ENCODE peak calls at places on chromosomes 11 and 22, in six cellular contexts. Y is stomach, P is Peyer's patch, L is A549, Q is brain microvascular endothelial cell, A is heart right ventricle. I is an unnamed sample.

GRCh38 chr11:73757598-73757997 is 3.3 kb downstream of the RAB6A start:
- DNase-seq in Y (no peak), P (no peak), Q (no peak), A (no peak), L (no peak), I (no peak)

GRCh38 chr22:21898354-21898896 is 31.0 kb upstream of the MAPK1 start:
- DNase-seq in Q (no peak), Y (no peak), P (no peak), L (no peak), A (no peak), I (no peak)

GRCh38 chr11:11263238-11264030 is 89.6 kb downstream of the CSNK2A3 start:
- DNase-seq in Y (no peak), L (no peak), Q (peak; percentile 4), P (no peak), A (no peak), I (no peak)

GRCh38 chr11:115238802-115239201 is 265.4 kb downstream of the CADM1 start:
- DNase-seq in Q (no peak), P (no peak), L (no peak), Y (no peak), A (no peak), I (no peak)

GRCh38 chr11:65159005-65159404 is 11.0 kb upstream of the SPDYC start:
- DNase-seq in L (no peak), Y (no peak), A (no peak), Q (no peak), P (no peak), I (no peak)

GRCh38 chr11:12546122-12546521 is 128.1 kb upstream of the TEAD1 start:
- DNase-seq in Q (no peak), Y (no peak), A (no peak), P (no peak), L (no peak), I (no peak)

GRCh38 chr11:69049490-69049867 is 747 bp downstream of the TPCN2 start:
- DNase-seq in P (no peak), Q (no peak), Y (no peak), A (no peak), L (no peak), I (no peak)

GRCh38 chr11:70541176-70541575 is 142.8 kb downstream of the CTTN start:
- DNase-seq in Y (no peak), L (no peak), P (no peak), Q (no peak), A (no peak), I (no peak)

GRCh38 chr22:35450824-35451541 is 51.0 kb downstream of the MCM5 start:
- DNase-seq in Y (no peak), A (no peak), P (no peak), Q (no peak), L (no peak), I (no peak)

GRCh38 chr11:26073646-26074045 is 258.3 kb upstream of the ANO3 start:
- DNase-seq in P (no peak), Q (no peak), Y (no peak), L (no peak), A (no peak), I (no peak)

GRCh38 chr22:37797874-37798500 is 9.7 kb upstream of the GCAT start:
- DNase-seq in L (no peak), Q (no peak), Y (no peak), A (no peak), P (no peak), I (no peak)

GRCh38 chr11:20029193-20029592 is 131.1 kb downstream of the DBX1 start:
- DNase-seq in Q (no peak), A (no peak), L (no peak), P (no peak), Y (no peak), I (no peak)

GRCh38 chr11:32090774-32091370 is at the start of gene RCN1:
- DNase-seq in L (peak; percentile 66), A (peak; percentile 74), P (peak; percentile 55), Y (peak; percentile 46), Q (peak; percentile 61), I (peak; percentile 84)

GRCh38 chr11:33040862-33041453 is 1.6 kb downstream of the TCP11L1 start:
- DNase-seq in Y (no peak), A (no peak), P (no peak), L (no peak), Q (no peak), I (no peak)

GRCh38 chr11:70771099-70771885 is 373.0 kb downstream of the CTTN start:
- DNase-seq in L (no peak), Y (no peak), Q (no peak), P (no peak), A (no peak), I (no peak)

GRCh38 chr11:72475359-72475758 is 41.0 kb upstream of the CLPB start:
- DNase-seq in A (no peak), P (no peak), Y (no peak), L (no peak), Q (no peak), I (no peak)

GRCh38 chr11:92837595-92837994 is 131.9 kb upstream of the MTNR1B start:
- DNase-seq in P (no peak), L (no peak), A (no peak), Q (no peak), Y (no peak), I (no peak)

GRCh38 chr11:1233351-1234053 is 10.6 kb downstream of the MUC5B start:
- DNase-seq in Q (no peak), Y (no peak), L (no peak), P (no peak), A (peak; percentile 6), I (no peak)
- TF ChIP-seq CTCF in Q (peak; percentile 32), Y (no peak), L (peak; percentile 43), P (peak; percentile 23), A (no peak), I (no peak)

GRCh38 chr11:66743271-66743968 is 14.4 kb upstream of the SPTBN2 start:
- DNase-seq in A (no peak), Q (no peak), P (peak; percentile 84), Y (peak; percentile 73), L (peak; percentile 87), I (no peak)
- H3K4me3 ChIP-seq in A (peak overlapping the region; percentile 63), Q (no peak overlapping the region), P (no peak overlapping the region), Y (peak overlapping the region; percentile 90), L (peak overlapping the region; percentile 98), I (peak overlapping the region; percentile 79)

DNA sequence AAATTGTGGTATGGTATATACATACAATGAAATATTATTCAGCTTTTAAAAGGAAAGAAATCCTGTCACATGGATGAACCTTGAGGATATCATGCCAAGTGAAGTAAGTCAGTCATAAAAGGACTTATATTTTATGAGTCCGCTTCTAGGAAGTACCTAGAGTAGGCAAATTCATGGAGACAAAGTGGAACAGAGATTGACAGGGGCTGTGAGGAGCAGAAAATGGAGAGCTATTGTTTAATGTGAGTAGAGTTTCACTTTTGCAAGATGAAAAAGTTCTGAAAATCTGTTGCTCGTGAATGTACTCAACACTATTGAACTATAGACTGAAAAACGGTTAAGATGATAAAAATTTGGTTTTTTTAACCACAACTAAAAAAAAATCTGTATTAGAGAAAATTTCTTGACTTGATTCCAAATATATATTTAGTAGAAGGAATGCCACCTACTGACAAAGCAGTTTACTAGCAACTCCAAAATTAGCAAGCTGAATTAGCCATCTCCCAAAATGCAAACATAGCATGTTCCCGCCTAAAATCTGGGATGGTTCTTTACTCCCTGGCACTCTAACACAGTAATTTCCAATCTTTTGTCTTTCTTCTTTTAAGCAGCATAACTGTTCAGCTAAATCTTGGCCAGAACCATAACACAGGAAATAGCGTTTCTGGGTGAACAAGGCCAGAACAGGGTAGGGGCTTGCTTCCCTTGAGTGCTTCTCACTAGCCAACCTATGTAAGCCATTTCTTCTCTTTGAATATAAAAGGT is 1.5 kb downstream of the UFD1 start:
- DNase-seq in A (no peak), Q (no peak), Y (no peak), L (no peak), P (no peak), I (no peak)
- H3K27ac ChIP-seq in A (peak overlapping the region; percentile 96), Q (no peak overlapping the region), Y (peak overlapping the region; percentile 98), L (no peak overlapping the region), P (peak overlapping the region; percentile 91), I (no peak overlapping the region)

GRCh38 chr11:17768547-17768946 is 34.0 kb downstream of the KCNC1 start:
- DNase-seq in P (no peak), Y (no peak), Q (no peak), A (no peak), L (no peak), I (no peak)

GRCh38 chr11:17767914-17768313 is 33.3 kb downstream of the KCNC1 start:
- DNase-seq in Y (no peak), A (no peak), P (no peak), L (no peak), Q (no peak), I (no peak)

GRCh38 chr11:17765381-17766359 is 31.1 kb downstream of the KCNC1 start:
- DNase-seq in Q (no peak), Y (no peak), L (peak; percentile 17), P (no peak), A (no peak), I (no peak)

GRCh38 chr11:17767301-17767885 is 32.8 kb downstream of the KCNC1 start:
- DNase-seq in L (no peak), A (no peak), P (no peak), Y (no peak), Q (peak; percentile 29), I (no peak)

GRCh38 chr11:17766590-17766989 is 32.0 kb downstream of the KCNC1 start:
- DNase-seq in A (no peak), P (no peak), Q (no peak), Y (no peak), L (peak; percentile 20), I (no peak)
- TF ChIP-seq CTCF in A (no peak), P (no peak), Q (peak; percentile 47), Y (no peak), L (no peak), I (no peak)

GRCh38 chr11:90133560-90134145 is 810 bp upstream of the NAALAD2 start:
- DNase-seq in Q (no peak), P (no peak), A (no peak), Y (no peak), L (no peak), I (no peak)
- H3K4me3 ChIP-seq in Q (peak overlapping the region; percentile 68), P (no peak overlapping the region), A (no peak overlapping the region), Y (peak overlapping the region; percentile 44), L (no peak overlapping the region), I (peak overlapping the region; percentile 59)

GRCh38 chr11:61071208-61071681 is 31.0 kb upstream of the CD5 start:
- DNase-seq in P (peak; percentile 80), A (no peak), L (no peak), Q (no peak), Y (no peak), I (peak; percentile 51)

GRCh38 chr11:61067782-61068181 is 34.5 kb upstream of the CD5 start:
- DNase-seq in Q (no peak), L (no peak), Y (no peak), P (peak; percentile 42), A (no peak), I (no peak)

GRCh38 chr11:61068581-61068980 is 33.7 kb upstream of the CD5 start:
- DNase-seq in L (no peak), A (no peak), P (peak; percentile 35), Y (no peak), Q (no peak), I (no peak)

GRCh38 chr11:61071880-61072279 is 30.4 kb upstream of the CD5 start:
- DNase-seq in A (no peak), L (no peak), Y (no peak), Q (no peak), P (no peak), I (no peak)

GRCh38 chr11:61069427-61069826 is 32.9 kb upstream of the CD5 start:
- DNase-seq in A (no peak), Q (no peak), P (peak; percentile 32), L (no peak), Y (no peak), I (no peak)
- H3K27ac ChIP-seq in A (no peak overlapping the region), Q (no peak overlapping the region), P (no peak overlapping the region), L (no peak overlapping the region), Y (no peak overlapping the region), I (no peak overlapping the region)